ENCODE peak calls at places on chromosomes 4 and X, in four cellular contexts. E, X, D and P are unnamed samples.

GRCh38 chr4:41129128-41129754 is 85.1 kb downstream of the APBB2 start:
- DNase-seq in E (no peak), X (no peak), D (no peak), P (no peak)

GRCh38 chr4:103012594-103012993 is 6.9 kb downstream of the SLC9B1 start:
- DNase-seq in E (no peak), X (peak), D (no peak), P (no peak)

GRCh38 chr4:92254767-92255442 is 48.9 kb upstream of the GRID2 start:
- DNase-seq in E (no peak), X (no peak), D (no peak), P (no peak)

GRCh38 chr4:77268108-77268507 is 111.1 kb downstream of the CCNG2 start:
- DNase-seq in E (no peak), X (no peak), D (no peak), P (no peak)

GRCh38 chr4:72394264-72394663 is 174.8 kb downstream of the ADAMTS3 start:
- DNase-seq in E (no peak), X (peak), D (no peak), P (no peak)

GRCh38 chr4:18608910-18609525 is 587.5 kb upstream of the LCORL start:
- DNase-seq in E (no peak), X (no peak), D (no peak), P (no peak)

GRCh38 chr4:39285853-39286252 is 80.3 kb downstream of the RFC1 start:
- DNase-seq in E (no peak), X (no peak), D (no peak), P (no peak)

GRCh38 chrX:5876984-5877655 is 351.5 kb downstream of the NLGN4X start:
- DNase-seq in E (no peak), X (peak), D (peak), P (no peak)

GRCh38 chr4:156442961-156443360 is 489.3 kb upstream of the CTSO start:
- DNase-seq in E (no peak), X (no peak), D (no peak), P (no peak)

GRCh38 chr4:136841526-136841925 is 690.8 kb downstream of the PCDH18 start:
- DNase-seq in E (no peak), X (no peak), D (no peak), P (no peak)

GRCh38 chr4:176988226-176988625 is 195.5 kb upstream of the VEGFC start:
- DNase-seq in E (no peak), X (peak), D (no peak), P (no peak)

GRCh38 chr4:89915937-89916336 is 21.3 kb downstream of the MMRN1 start:
- DNase-seq in E (no peak), X (no peak), D (no peak), P (no peak)

GRCh38 chr4:76964769-76965168 is 15.2 kb downstream of the SEPTIN11 start:
- DNase-seq in E (no peak), X (no peak), D (no peak), P (no peak)

GRCh38 chr4:103075894-103076776 is at the start of gene SLC9B2:
- DNase-seq in E (peak), X (peak), D (peak), P (peak)

GRCh38 chr4:17771284-17771908 is 10.0 kb downstream of the FAM184B start:
- DNase-seq in E (no peak), X (no peak), D (no peak), P (peak)

GRCh38 chrX:13778916-13779315 is 38.0 kb downstream of the GPM6B start:
- DNase-seq in E (no peak), X (peak), D (no peak), P (peak)

GRCh38 chr4:106816501-106816900 is 219.6 kb downstream of the DKK2 start:
- DNase-seq in E (no peak), X (peak), D (no peak), P (no peak)

GRCh38 chrX:11758400-11759171 is 549 bp downstream of the MSL3 start:
- DNase-seq in E (peak), X (peak), D (peak), P (peak)

GRCh38 chr4:39043058-39043696 is 11.0 kb upstream of the TMEM156 start:
- DNase-seq in E (no peak), X (peak), D (no peak), P (no peak)

GRCh38 chr4:88661724-88662123 is 35.9 kb downstream of the NAP1L5 start:
- DNase-seq in E (no peak), X (peak), D (no peak), P (no peak)

GRCh38 chr4:176156656-176157055 is 38.7 kb downstream of the SPATA4 start:
- DNase-seq in E (peak), X (peak), D (no peak), P (peak)

GRCh38 chrX:70592091-70592490 is 147.5 kb downstream of the DLG3 start:
- DNase-seq in E (no peak), X (peak), D (no peak), P (no peak)

GRCh38 chrX:140572724-140573123 is 67.9 kb upstream of the SOX3 start:
- DNase-seq in E (no peak), X (peak), D (peak), P (no peak)

GRCh38 chrX:15877380-15877779 is 22.8 kb upstream of the AP1S2 start:
- DNase-seq in E (peak), X (peak), D (no peak), P (peak)

GRCh38 chr4:103934178-103934789 is 214.5 kb upstream of the TACR3 start:
- DNase-seq in E (no peak), X (peak), D (peak), P (no peak)

GRCh38 chrX:68490644-68491043 is 8.2 kb upstream of the YIPF6 start:
- DNase-seq in E (no peak), X (peak), D (no peak), P (no peak)

GRCh38 chr4:135839712-135840111 is 1638.1 kb upstream of the PABPC4L start:
- DNase-seq in E (no peak), X (no peak), D (no peak), P (no peak)

GRCh38 chr4:167903291-167903721 is 189.0 kb upstream of the ANXA10 start:
- DNase-seq in E (no peak), X (peak), D (no peak), P (no peak)

GRCh38 chrX:118188977-118189376 is 72.4 kb upstream of the KLHL13 start:
- DNase-seq in E (no peak), X (no peak), D (no peak), P (no peak)

DNA sequence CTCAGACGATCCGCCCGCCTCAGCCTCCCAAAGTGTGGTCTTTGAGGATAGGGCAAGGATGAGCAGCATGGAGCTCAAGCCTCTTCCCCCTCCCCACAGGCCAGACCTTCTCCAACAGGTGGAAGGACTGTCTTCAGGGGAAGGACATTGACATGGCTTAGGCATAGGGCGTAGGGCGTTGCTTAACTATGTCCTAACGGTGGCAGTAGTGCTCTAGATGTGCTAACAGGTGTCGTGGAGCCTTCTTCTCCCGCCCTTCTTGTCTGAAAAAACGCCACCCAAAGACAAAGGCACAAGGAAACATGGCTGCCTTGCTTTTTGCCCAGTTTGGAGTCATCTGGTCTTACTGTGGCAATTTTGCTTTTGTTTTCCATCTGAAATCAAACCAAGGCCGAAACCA is 219.8 kb downstream of the OR13H1 start:
- DNase-seq in E (peak), X (no peak), D (peak), P (no peak)
- TF ChIP-seq CTCF in E (no peak), X (no peak), D (no peak), P (no peak)

GRCh38 chr4:121421594-121421993 is 40.8 kb upstream of the QRFPR start:
- DNase-seq in E (no peak), X (peak), D (no peak), P (no peak)
- TF ChIP-seq CTCF in E (peak), X (peak), D (no peak), P (no peak)

DNA sequence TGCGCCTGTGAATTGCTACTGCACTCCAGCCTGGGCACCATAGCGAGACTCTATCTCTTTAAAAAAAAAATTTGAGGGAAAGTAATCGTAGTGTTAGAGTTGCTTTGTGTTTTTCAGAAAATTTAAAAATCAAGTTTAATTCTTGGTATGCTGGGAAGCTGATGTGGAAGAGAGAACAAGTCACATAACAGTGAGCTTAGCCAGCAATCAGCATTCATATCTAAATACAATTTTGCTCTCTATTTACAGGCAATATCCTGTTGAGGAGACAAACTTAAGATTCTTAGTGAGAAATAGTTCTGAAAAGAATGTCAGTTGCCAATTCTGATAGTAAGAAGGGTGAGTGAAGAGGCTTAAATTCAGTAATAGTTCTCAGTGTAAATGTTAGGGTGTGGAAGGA is 9.6 kb upstream of the NDUFC1 start:
- DNase-seq in E (no peak), X (no peak), D (no peak), P (no peak)
- TF ChIP-seq CTCF in E (no peak), X (no peak), D (no peak), P (no peak)

GRCh38 chr4:792729-793108 is 33.2 kb downstream of the CPLX1 start:
- DNase-seq in E (no peak), X (no peak), D (no peak), P (no peak)
- TF ChIP-seq CTCF in E (no peak), X (no peak), D (no peak), P (no peak)

GRCh38 chr4:59248313-59248712 is 1951.8 kb upstream of the ADGRL3 start:
- DNase-seq in E (no peak), X (no peak), D (no peak), P (no peak)

GRCh38 chr4:59249110-59249509 is 1951.0 kb upstream of the ADGRL3 start:
- DNase-seq in E (no peak), X (no peak), D (no peak), P (no peak)

GRCh38 chr4:59243038-59243437 is 1957.1 kb upstream of the ADGRL3 start:
- DNase-seq in E (no peak), X (no peak), D (no peak), P (no peak)

GRCh38 chr4:59247032-59247431 is 1953.1 kb upstream of the ADGRL3 start:
- DNase-seq in E (no peak), X (peak), D (no peak), P (no peak)
- TF ChIP-seq CTCF in E (no peak), X (peak), D (no peak), P (no peak)